ENCODE peak calls at places on chromosomes 1 and 21, in eight cellular contexts. One of them, this sample, is unnamed.
A peak's percentile ranks its signal among the peaks of the same experiment; 100 is the strongest.

GRCh38 chr1:172356620-172357019 is 63.9 kb upstream of the C1orf105 start:
- DNase-seq in nephron progenitor cell: no peak
- DNase-seq in astrocyte: peak; percentile 82
- DNase-seq in left lung: no peak
- DNase-seq in endodermal cell: no peak
- DNase-seq in tibial artery: no peak
- DNase-seq in bronchial epithelial cell: peak; percentile 77
- DNase-seq in RWPE1: no peak
- DNase-seq in this sample: no peak

GRCh38 chr1:62187548-62187947 is 7.1 kb upstream of the L1TD1 start:
- DNase-seq in left lung: no peak
- DNase-seq in endodermal cell: peak; percentile 22
- DNase-seq in nephron progenitor cell: no peak
- DNase-seq in bronchial epithelial cell: no peak
- DNase-seq in RWPE1: no peak
- DNase-seq in astrocyte: no peak
- DNase-seq in tibial artery: no peak
- DNase-seq in this sample: no peak

GRCh38 chr1:20873311-20873710 is 86.2 kb upstream of the HP1BP3 start:
- DNase-seq in RWPE1: no peak
- DNase-seq in endodermal cell: no peak
- DNase-seq in bronchial epithelial cell: no peak
- DNase-seq in left lung: no peak
- DNase-seq in tibial artery: no peak
- DNase-seq in astrocyte: no peak
- DNase-seq in nephron progenitor cell: no peak
- DNase-seq in this sample: no peak

GRCh38 chr1:219990782-219991510 is 55.4 kb downstream of the EPRS1 start:
- DNase-seq in endodermal cell: no peak
- DNase-seq in astrocyte: peak; percentile 14
- DNase-seq in left lung: no peak
- DNase-seq in tibial artery: no peak
- DNase-seq in bronchial epithelial cell: peak; percentile 43
- DNase-seq in RWPE1: peak; percentile 38
- DNase-seq in nephron progenitor cell: no peak
- DNase-seq in this sample: no peak

GRCh38 chr21:33036430-33037162 is 10.9 kb downstream of the OLIG2 start:
- DNase-seq in tibial artery: no peak
- DNase-seq in RWPE1: no peak
- DNase-seq in bronchial epithelial cell: peak; percentile 44
- DNase-seq in nephron progenitor cell: no peak
- DNase-seq in astrocyte: peak; percentile 63
- DNase-seq in left lung: peak; percentile 88
- DNase-seq in endodermal cell: peak; percentile 63
- DNase-seq in this sample: no peak

GRCh38 chr1:4003846-4004505 is 103.9 kb upstream of the C1orf174 start:
- DNase-seq in tibial artery: peak; percentile 40
- DNase-seq in astrocyte: no peak
- DNase-seq in RWPE1: no peak
- DNase-seq in bronchial epithelial cell: no peak
- DNase-seq in endodermal cell: no peak
- DNase-seq in nephron progenitor cell: no peak
- DNase-seq in left lung: peak; percentile 28
- DNase-seq in this sample: no peak

GRCh38 chr1:81920245-81920740 is 119.6 kb downstream of the ADGRL2 start:
- DNase-seq in RWPE1: no peak
- DNase-seq in astrocyte: peak; percentile 67
- DNase-seq in nephron progenitor cell: peak; percentile 39
- DNase-seq in left lung: no peak
- DNase-seq in endodermal cell: peak; percentile 85
- DNase-seq in tibial artery: peak; percentile 59
- DNase-seq in bronchial epithelial cell: peak; percentile 13
- DNase-seq in this sample: no peak

GRCh38 chr1:152741656-152742055 is 16.2 kb upstream of the KPRP start:
- DNase-seq in left lung: no peak
- DNase-seq in bronchial epithelial cell: peak; percentile 69
- DNase-seq in endodermal cell: no peak
- DNase-seq in astrocyte: no peak
- DNase-seq in tibial artery: no peak
- DNase-seq in RWPE1: no peak
- DNase-seq in nephron progenitor cell: no peak
- DNase-seq in this sample: no peak

GRCh38 chr21:35853321-35853922 is 206.9 kb downstream of the SETD4 start:
- DNase-seq in tibial artery: no peak
- DNase-seq in nephron progenitor cell: no peak
- DNase-seq in endodermal cell: no peak
- DNase-seq in RWPE1: no peak
- DNase-seq in bronchial epithelial cell: no peak
- DNase-seq in astrocyte: no peak
- DNase-seq in left lung: no peak
- DNase-seq in this sample: no peak

GRCh38 chr1:10772711-10773110 is 23.7 kb downstream of the CASZ1 start:
- DNase-seq in endodermal cell: no peak
- DNase-seq in left lung: peak; percentile 12
- DNase-seq in bronchial epithelial cell: no peak
- DNase-seq in astrocyte: no peak
- DNase-seq in nephron progenitor cell: no peak
- DNase-seq in tibial artery: no peak
- DNase-seq in RWPE1: no peak
- DNase-seq in this sample: no peak

GRCh38 chr1:69862906-69863305 is 295.2 kb downstream of the LRRC7 start:
- DNase-seq in endodermal cell: no peak
- DNase-seq in RWPE1: no peak
- DNase-seq in nephron progenitor cell: no peak
- DNase-seq in left lung: no peak
- DNase-seq in astrocyte: no peak
- DNase-seq in bronchial epithelial cell: peak; percentile 40
- DNase-seq in tibial artery: no peak
- DNase-seq in this sample: no peak

GRCh38 chr21:45910548-45911221 is 70.9 kb upstream of the COL6A1 start:
- DNase-seq in astrocyte: no peak
- DNase-seq in bronchial epithelial cell: no peak
- DNase-seq in tibial artery: no peak
- DNase-seq in left lung: peak; percentile 73
- DNase-seq in RWPE1: peak; percentile 21
- DNase-seq in endodermal cell: no peak
- DNase-seq in nephron progenitor cell: no peak
- DNase-seq in this sample: no peak

GRCh38 chr1:55476445-55477015 is 261.4 kb upstream of the USP24 start:
- DNase-seq in astrocyte: no peak
- DNase-seq in endodermal cell: no peak
- DNase-seq in bronchial epithelial cell: no peak
- DNase-seq in tibial artery: no peak
- DNase-seq in RWPE1: no peak
- DNase-seq in nephron progenitor cell: no peak
- DNase-seq in left lung: no peak
- DNase-seq in this sample: no peak

GRCh38 chr1:41891403-41891896 is 27.3 kb downstream of the HIVEP3 start:
- DNase-seq in astrocyte: no peak
- DNase-seq in nephron progenitor cell: no peak
- DNase-seq in tibial artery: no peak
- DNase-seq in RWPE1: peak; percentile 61
- DNase-seq in left lung: no peak
- DNase-seq in bronchial epithelial cell: peak; percentile 26
- DNase-seq in endodermal cell: peak; percentile 58
- DNase-seq in this sample: no peak

GRCh38 chr1:117146570-117147340 is 25.2 kb upstream of the TRIM45 start:
- DNase-seq in tibial artery: no peak
- DNase-seq in astrocyte: peak; percentile 95
- DNase-seq in bronchial epithelial cell: peak; percentile 63
- DNase-seq in RWPE1: peak; percentile 65
- DNase-seq in endodermal cell: peak; percentile 62
- DNase-seq in left lung: no peak
- DNase-seq in nephron progenitor cell: no peak
- DNase-seq in this sample: no peak

GRCh38 chr1:75723989-75724471 is 479 bp upstream of the ACADM start:
- DNase-seq in bronchial epithelial cell: peak; percentile 34
- DNase-seq in RWPE1: peak; percentile 82
- DNase-seq in tibial artery: peak; percentile 92
- DNase-seq in left lung: peak; percentile 93
- DNase-seq in endodermal cell: no peak
- DNase-seq in nephron progenitor cell: peak; percentile 84
- DNase-seq in astrocyte: peak; percentile 69
- DNase-seq in this sample: peak; percentile 82

GRCh38 chr1:17118268-17118667 is 983 bp downstream of the PADI2 start:
- DNase-seq in nephron progenitor cell: no peak
- DNase-seq in endodermal cell: no peak
- DNase-seq in left lung: no peak
- DNase-seq in RWPE1: no peak
- DNase-seq in astrocyte: no peak
- DNase-seq in bronchial epithelial cell: no peak
- DNase-seq in tibial artery: no peak
- DNase-seq in this sample: no peak

GRCh38 chr1:184596950-184597651 is 157.6 kb downstream of the EDEM3 start:
- DNase-seq in nephron progenitor cell: no peak
- DNase-seq in tibial artery: no peak
- DNase-seq in left lung: no peak
- DNase-seq in bronchial epithelial cell: no peak
- DNase-seq in astrocyte: no peak
- DNase-seq in RWPE1: no peak
- DNase-seq in endodermal cell: peak; percentile 57
- DNase-seq in this sample: no peak
- TF ChIP-seq CTCF in nephron progenitor cell: peak; percentile 27
- TF ChIP-seq CTCF in tibial artery: no peak
- TF ChIP-seq CTCF in left lung: no peak
- TF ChIP-seq CTCF in bronchial epithelial cell: no peak
- TF ChIP-seq CTCF in astrocyte: no peak
- TF ChIP-seq CTCF in RWPE1: no peak
- TF ChIP-seq CTCF in endodermal cell: peak; percentile 75
- TF ChIP-seq CTCF in this sample: peak; percentile 55

DNA sequence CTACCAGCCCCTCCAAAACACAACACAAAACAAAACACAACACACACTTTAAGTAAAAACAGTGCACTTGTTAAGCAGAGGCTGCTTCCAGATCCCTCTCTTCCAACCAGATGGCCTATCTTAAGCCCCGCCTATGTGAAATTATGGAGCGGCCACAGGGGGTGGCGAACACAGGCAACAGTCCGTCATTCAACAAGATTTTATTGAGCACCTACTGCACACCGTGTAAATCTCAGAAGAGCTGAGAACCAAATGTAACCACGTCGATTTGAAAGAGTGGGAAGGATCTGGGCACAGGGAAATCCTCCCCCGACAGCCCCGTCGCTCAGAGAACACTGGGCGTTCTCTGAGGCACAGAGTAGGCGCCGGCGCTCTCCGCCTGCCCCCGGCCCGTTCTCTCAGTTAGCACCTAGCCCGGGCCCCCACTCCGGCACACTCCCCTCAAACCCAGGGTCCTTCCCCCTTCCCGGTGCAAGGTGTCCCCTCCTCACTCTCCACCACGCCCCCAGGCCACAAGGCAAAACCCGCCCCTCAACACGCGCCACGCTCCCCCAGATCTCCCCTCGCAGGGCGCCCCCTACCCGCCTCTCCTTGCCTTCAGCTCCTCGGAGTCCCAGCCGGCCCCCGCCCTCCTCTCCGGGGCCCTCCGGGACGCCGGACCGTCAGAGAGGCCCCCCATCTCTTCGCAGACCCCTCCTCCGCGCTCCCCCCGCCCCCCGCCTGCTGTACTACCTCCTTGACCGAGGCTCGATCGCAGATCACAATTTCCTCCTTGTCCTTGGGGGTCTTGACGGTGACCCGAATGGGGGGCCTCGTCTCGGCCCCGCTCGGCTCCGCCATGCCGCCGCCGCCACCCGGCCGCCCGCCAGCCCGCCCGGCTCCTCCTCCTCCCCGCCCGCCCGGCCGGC is 482 bp downstream of the UBQLN4 start:
- DNase-seq in tibial artery: peak; percentile 77
- DNase-seq in left lung: peak; percentile 86
- DNase-seq in bronchial epithelial cell: peak; percentile 69
- DNase-seq in endodermal cell: peak; percentile 93
- DNase-seq in astrocyte: peak; percentile 54
- DNase-seq in RWPE1: peak; percentile 77
- DNase-seq in nephron progenitor cell: peak; percentile 86
- DNase-seq in this sample: peak; percentile 89
- TF ChIP-seq CTCF in tibial artery: no peak
- TF ChIP-seq CTCF in left lung: no peak
- TF ChIP-seq CTCF in bronchial epithelial cell: peak; percentile 43
- TF ChIP-seq CTCF in endodermal cell: peak; percentile 66
- TF ChIP-seq CTCF in astrocyte: no peak
- TF ChIP-seq CTCF in RWPE1: no peak
- TF ChIP-seq CTCF in nephron progenitor cell: peak; percentile 17
- TF ChIP-seq CTCF in this sample: peak; percentile 61

GRCh38 chr1:221742555-221743415 is 896 bp upstream of the DUSP10 start:
- DNase-seq in nephron progenitor cell: peak; percentile 73
- DNase-seq in endodermal cell: peak; percentile 93
- DNase-seq in RWPE1: peak; percentile 70
- DNase-seq in tibial artery: peak; percentile 94
- DNase-seq in left lung: peak; percentile 99
- DNase-seq in bronchial epithelial cell: peak; percentile 59
- DNase-seq in astrocyte: no peak
- DNase-seq in this sample: peak; percentile 82
- TF ChIP-seq CTCF in nephron progenitor cell: no peak
- TF ChIP-seq CTCF in endodermal cell: peak; percentile 58
- TF ChIP-seq CTCF in RWPE1: peak; percentile 54
- TF ChIP-seq CTCF in tibial artery: peak; percentile 17
- TF ChIP-seq CTCF in left lung: no peak
- TF ChIP-seq CTCF in bronchial epithelial cell: peak; percentile 37
- TF ChIP-seq CTCF in astrocyte: no peak
- TF ChIP-seq CTCF in this sample: peak; percentile 23

DNA sequence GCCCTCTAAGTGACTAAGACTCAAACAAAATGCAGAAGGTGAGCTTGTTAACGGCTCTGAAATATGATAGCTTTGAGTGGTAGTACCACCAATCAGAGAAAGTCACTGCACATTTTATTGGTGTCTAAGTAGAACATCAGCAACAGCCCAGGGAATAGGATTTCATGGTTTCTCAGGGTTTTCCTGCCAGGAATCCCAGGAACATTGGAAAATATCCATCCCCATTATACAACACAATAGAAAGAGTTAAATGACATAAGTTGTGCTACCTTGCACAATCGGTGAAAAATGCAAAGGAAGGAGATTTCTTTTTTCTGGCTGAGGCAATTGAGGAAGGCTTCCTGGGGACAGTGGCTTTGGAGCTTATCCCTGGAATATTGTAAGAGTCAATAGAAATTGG is 283.1 kb downstream of the HLX start:
- DNase-seq in astrocyte: no peak
- DNase-seq in RWPE1: no peak
- DNase-seq in left lung: no peak
- DNase-seq in nephron progenitor cell: no peak
- DNase-seq in bronchial epithelial cell: no peak
- DNase-seq in tibial artery: no peak
- DNase-seq in endodermal cell: no peak
- DNase-seq in this sample: no peak
- TF ChIP-seq CTCF in astrocyte: no peak
- TF ChIP-seq CTCF in RWPE1: no peak
- TF ChIP-seq CTCF in left lung: no peak
- TF ChIP-seq CTCF in nephron progenitor cell: no peak
- TF ChIP-seq CTCF in bronchial epithelial cell: no peak
- TF ChIP-seq CTCF in tibial artery: no peak
- TF ChIP-seq CTCF in endodermal cell: no peak
- TF ChIP-seq CTCF in this sample: no peak

GRCh38 chr1:246355421-246356230 is 151.5 kb downstream of the SMYD3 start:
- DNase-seq in left lung: no peak
- DNase-seq in tibial artery: no peak
- DNase-seq in endodermal cell: peak; percentile 81
- DNase-seq in bronchial epithelial cell: no peak
- DNase-seq in nephron progenitor cell: no peak
- DNase-seq in astrocyte: peak; percentile 51
- DNase-seq in RWPE1: no peak
- DNase-seq in this sample: no peak
- TF ChIP-seq CTCF in left lung: no peak
- TF ChIP-seq CTCF in tibial artery: no peak
- TF ChIP-seq CTCF in endodermal cell: peak; percentile 69
- TF ChIP-seq CTCF in bronchial epithelial cell: no peak
- TF ChIP-seq CTCF in nephron progenitor cell: no peak
- TF ChIP-seq CTCF in astrocyte: no peak
- TF ChIP-seq CTCF in RWPE1: no peak
- TF ChIP-seq CTCF in this sample: no peak

GRCh38 chr21:29335720-29336119 is 37.0 kb downstream of the BACH1 start:
- DNase-seq in tibial artery: no peak
- DNase-seq in nephron progenitor cell: no peak
- DNase-seq in endodermal cell: no peak
- DNase-seq in astrocyte: peak; percentile 43
- DNase-seq in RWPE1: peak; percentile 16
- DNase-seq in left lung: no peak
- DNase-seq in bronchial epithelial cell: peak; percentile 48
- DNase-seq in this sample: no peak
- TF ChIP-seq CTCF in tibial artery: no peak
- TF ChIP-seq CTCF in nephron progenitor cell: no peak
- TF ChIP-seq CTCF in endodermal cell: peak; percentile 42
- TF ChIP-seq CTCF in astrocyte: no peak
- TF ChIP-seq CTCF in RWPE1: peak; percentile 22
- TF ChIP-seq CTCF in left lung: no peak
- TF ChIP-seq CTCF in bronchial epithelial cell: no peak
- TF ChIP-seq CTCF in this sample: no peak